ENCODE peak calls at places on chromosomes 5 and 9, in eight cellular contexts. One of them, this sample, is unnamed.

GRCh38 chr5:124679578-124680210 is 66.7 kb downstream of the ZNF608 start:
- DNase-seq in dermis blood vessel endothelial cell: no peak
- DNase-seq in fibroblast of the aortic adventitia: no peak
- DNase-seq in choroid plexus epithelial cell: no peak
- DNase-seq in GM06990: no peak
- DNase-seq in GM12865: no peak
- DNase-seq in stimulated activated CD8-positive, alpha-beta memory T cell treated with anti-CD3 and anti-CD28 coated beads, Interleukin-7, amount 100 ng/mL, for 4 hours: no peak
- DNase-seq in left ventricle myocardium inferior: no peak
- DNase-seq in this sample: no peak

GRCh38 chr9:120650352-120650751 is 63.9 kb downstream of the MEGF9 start:
- DNase-seq in dermis blood vessel endothelial cell: no peak
- DNase-seq in fibroblast of the aortic adventitia: no peak
- DNase-seq in choroid plexus epithelial cell: peak; percentile 32
- DNase-seq in GM06990: no peak
- DNase-seq in GM12865: no peak
- DNase-seq in stimulated activated CD8-positive, alpha-beta memory T cell treated with anti-CD3 and anti-CD28 coated beads, Interleukin-7, amount 100 ng/mL, for 4 hours: no peak
- DNase-seq in left ventricle myocardium inferior: no peak
- DNase-seq in this sample: no peak

GRCh38 chr9:82332774-82333152 is 344.2 kb downstream of the SPATA31D1 start:
- DNase-seq in dermis blood vessel endothelial cell: no peak
- DNase-seq in fibroblast of the aortic adventitia: no peak
- DNase-seq in choroid plexus epithelial cell: no peak
- DNase-seq in GM06990: no peak
- DNase-seq in GM12865: no peak
- DNase-seq in stimulated activated CD8-positive, alpha-beta memory T cell treated with anti-CD3 and anti-CD28 coated beads, Interleukin-7, amount 100 ng/mL, for 4 hours: no peak
- DNase-seq in left ventricle myocardium inferior: no peak
- DNase-seq in this sample: no peak

GRCh38 chr9:111916234-111916645 is 19.6 kb downstream of the UGCG start:
- DNase-seq in dermis blood vessel endothelial cell: no peak
- DNase-seq in fibroblast of the aortic adventitia: no peak
- DNase-seq in choroid plexus epithelial cell: no peak
- DNase-seq in GM06990: peak; percentile 69
- DNase-seq in GM12865: peak; percentile 72
- DNase-seq in stimulated activated CD8-positive, alpha-beta memory T cell treated with anti-CD3 and anti-CD28 coated beads, Interleukin-7, amount 100 ng/mL, for 4 hours: no peak
- DNase-seq in left ventricle myocardium inferior: no peak
- DNase-seq in this sample: no peak

GRCh38 chr9:93415176-93415690 is 36.3 kb upstream of the FAM120A start:
- DNase-seq in dermis blood vessel endothelial cell: no peak
- DNase-seq in fibroblast of the aortic adventitia: no peak
- DNase-seq in choroid plexus epithelial cell: no peak
- DNase-seq in GM06990: no peak
- DNase-seq in GM12865: no peak
- DNase-seq in stimulated activated CD8-positive, alpha-beta memory T cell treated with anti-CD3 and anti-CD28 coated beads, Interleukin-7, amount 100 ng/mL, for 4 hours: no peak
- DNase-seq in left ventricle myocardium inferior: no peak
- DNase-seq in this sample: no peak

GRCh38 chr5:142304013-142304701 is 20.7 kb downstream of the SPRY4 start:
- DNase-seq in dermis blood vessel endothelial cell: no peak
- DNase-seq in fibroblast of the aortic adventitia: no peak
- DNase-seq in choroid plexus epithelial cell: peak; percentile 60
- DNase-seq in GM06990: no peak
- DNase-seq in GM12865: no peak
- DNase-seq in stimulated activated CD8-positive, alpha-beta memory T cell treated with anti-CD3 and anti-CD28 coated beads, Interleukin-7, amount 100 ng/mL, for 4 hours: no peak
- DNase-seq in left ventricle myocardium inferior: peak; percentile 55
- DNase-seq in this sample: no peak

GRCh38 chr5:72324186-72324825 is 4.1 kb downstream of the PTCD2 start:
- DNase-seq in dermis blood vessel endothelial cell: no peak
- DNase-seq in fibroblast of the aortic adventitia: no peak
- DNase-seq in choroid plexus epithelial cell: no peak
- DNase-seq in GM06990: no peak
- DNase-seq in GM12865: no peak
- DNase-seq in stimulated activated CD8-positive, alpha-beta memory T cell treated with anti-CD3 and anti-CD28 coated beads, Interleukin-7, amount 100 ng/mL, for 4 hours: no peak
- DNase-seq in left ventricle myocardium inferior: no peak
- DNase-seq in this sample: no peak

GRCh38 chr9:127397722-127398647 is 1.0 kb downstream of the SLC2A8 start:
- DNase-seq in dermis blood vessel endothelial cell: peak; percentile 70
- DNase-seq in fibroblast of the aortic adventitia: no peak
- DNase-seq in choroid plexus epithelial cell: peak; percentile 48
- DNase-seq in GM06990: peak; percentile 62
- DNase-seq in GM12865: peak; percentile 64
- DNase-seq in stimulated activated CD8-positive, alpha-beta memory T cell treated with anti-CD3 and anti-CD28 coated beads, Interleukin-7, amount 100 ng/mL, for 4 hours: peak; percentile 16
- DNase-seq in left ventricle myocardium inferior: peak; percentile 50
- DNase-seq in this sample: peak; percentile 37

GRCh38 chr9:27394154-27394825 is 97.3 kb upstream of the EQTN start:
- DNase-seq in dermis blood vessel endothelial cell: peak; percentile 82
- DNase-seq in fibroblast of the aortic adventitia: no peak
- DNase-seq in choroid plexus epithelial cell: peak; percentile 4
- DNase-seq in GM06990: no peak
- DNase-seq in GM12865: no peak
- DNase-seq in stimulated activated CD8-positive, alpha-beta memory T cell treated with anti-CD3 and anti-CD28 coated beads, Interleukin-7, amount 100 ng/mL, for 4 hours: no peak
- DNase-seq in left ventricle myocardium inferior: no peak
- DNase-seq in this sample: no peak

GRCh38 chr5:53679261-53679660 is 118.8 kb downstream of the NDUFS4 start:
- DNase-seq in dermis blood vessel endothelial cell: no peak
- DNase-seq in fibroblast of the aortic adventitia: peak; percentile 39
- DNase-seq in choroid plexus epithelial cell: peak; percentile 58
- DNase-seq in GM06990: no peak
- DNase-seq in GM12865: no peak
- DNase-seq in stimulated activated CD8-positive, alpha-beta memory T cell treated with anti-CD3 and anti-CD28 coated beads, Interleukin-7, amount 100 ng/mL, for 4 hours: no peak
- DNase-seq in left ventricle myocardium inferior: no peak
- DNase-seq in this sample: no peak

GRCh38 chr9:112831969-112832368 is 58.7 kb downstream of the SLC46A2 start:
- DNase-seq in dermis blood vessel endothelial cell: no peak
- DNase-seq in fibroblast of the aortic adventitia: no peak
- DNase-seq in choroid plexus epithelial cell: no peak
- DNase-seq in GM06990: no peak
- DNase-seq in GM12865: no peak
- DNase-seq in stimulated activated CD8-positive, alpha-beta memory T cell treated with anti-CD3 and anti-CD28 coated beads, Interleukin-7, amount 100 ng/mL, for 4 hours: no peak
- DNase-seq in left ventricle myocardium inferior: no peak
- DNase-seq in this sample: no peak

GRCh38 chr9:94874316-94874715 is 147.8 kb downstream of the AOPEP start:
- DNase-seq in dermis blood vessel endothelial cell: no peak
- DNase-seq in fibroblast of the aortic adventitia: peak; percentile 94
- DNase-seq in choroid plexus epithelial cell: peak; percentile 89
- DNase-seq in GM06990: no peak
- DNase-seq in GM12865: no peak
- DNase-seq in stimulated activated CD8-positive, alpha-beta memory T cell treated with anti-CD3 and anti-CD28 coated beads, Interleukin-7, amount 100 ng/mL, for 4 hours: no peak
- DNase-seq in left ventricle myocardium inferior: no peak
- DNase-seq in this sample: no peak